ENCODE peak calls at places on chromosomes 13 and 19, in eight cellular contexts. D is A673; Z is endodermal cell; B is neuronal stem cell; K is psoas muscle; I is transverse colon; F is colonic mucosa; X is CD8-positive, alpha-beta memory T cell. M is an unnamed sample.
A peak's percentile ranks its signal among the peaks of the same experiment; 100 is the strongest.

GRCh38 chr19:47112166-47112663 is 1.4 kb downstream of the ZC3H4 start:
- DNase-seq in Z (peak; percentile 91), D (peak; percentile 91), I (peak; percentile 90), B (peak; percentile 72), K (peak; percentile 94), F (peak; percentile 90), X (peak; percentile 81), M (peak; percentile 80)

GRCh38 chr13:29677627-29678026 is 82.1 kb upstream of the SLC7A1 start:
- DNase-seq in K (no peak), X (no peak), F (no peak), Z (no peak), I (no peak), B (no peak), D (no peak), M (no peak)

GRCh38 chr13:83943530-83944279 is 61.4 kb upstream of the SLITRK1 start:
- DNase-seq in Z (no peak), K (no peak), B (no peak), I (no peak), F (no peak), D (peak; percentile 1), X (no peak), M (no peak)

GRCh38 chr13:66835040-66835628 is 395.0 kb downstream of the PCDH9 start:
- DNase-seq in D (peak; percentile 66), F (peak; percentile 34), Z (peak; percentile 53), B (no peak), X (no peak), K (peak; percentile 80), I (peak; percentile 18), M (peak; percentile 92)

GRCh38 chr19:49338023-49338677 is 2.9 kb downstream of the CD37 start:
- DNase-seq in F (no peak), D (no peak), B (no peak), X (no peak), I (no peak), K (no peak), Z (peak; percentile 85), M (no peak)

GRCh38 chr13:48594080-48594815 is 59.5 kb upstream of the CYSLTR2 start:
- DNase-seq in B (no peak), F (no peak), I (no peak), K (no peak), D (no peak), X (no peak), Z (peak; percentile 61), M (no peak)

GRCh38 chr13:36297259-36297599 is 385 bp downstream of the CCDC169 start:
- DNase-seq in F (peak; percentile 18), X (no peak), I (no peak), D (peak; percentile 61), K (no peak), B (no peak), Z (no peak), M (no peak)

GRCh38 chr13:22961835-22962537 is 218.8 kb upstream of the SGCG start:
- DNase-seq in I (no peak), K (no peak), X (no peak), B (no peak), F (no peak), Z (peak; percentile 30), D (no peak), M (no peak)

GRCh38 chr13:50993371-50993770 is 83.8 kb downstream of the RNASEH2B start:
- DNase-seq in K (peak; percentile 23), Z (no peak), D (no peak), F (no peak), X (no peak), B (no peak), I (no peak), M (no peak)

GRCh38 chr19:18939922-18940775 is 868 bp downstream of the HOMER3 start:
- DNase-seq in Z (peak; percentile 81), K (peak; percentile 89), I (peak; percentile 60), X (no peak), B (peak; percentile 80), F (peak; percentile 36), D (peak; percentile 35), M (peak; percentile 42)

GRCh38 chr13:79860757-79861156 is 379.8 kb downstream of the NDFIP2 start:
- DNase-seq in Z (peak; percentile 47), X (no peak), I (no peak), D (no peak), K (no peak), F (peak; percentile 21), B (no peak), M (no peak)

GRCh38 chr19:49216076-49216475 is 58.5 kb downstream of the TRPM4 start:
- DNase-seq in F (no peak), B (no peak), I (no peak), Z (no peak), K (no peak), D (peak; percentile 68), X (no peak), M (no peak)

GRCh38 chr19:20287070-20287469 is 120.1 kb downstream of the ZNF486 start:
- DNase-seq in I (no peak), D (no peak), Z (no peak), B (no peak), X (no peak), F (no peak), K (no peak), M (no peak)

GRCh38 chr13:50226515-50227147 is 211.4 kb downstream of the KCNRG start:
- DNase-seq in Z (no peak), F (no peak), D (no peak), X (no peak), I (no peak), B (no peak), K (no peak), M (no peak)

GRCh38 chr13:80477641-80478443 is 136.9 kb upstream of the SPRY2 start:
- DNase-seq in K (no peak), F (no peak), I (no peak), X (no peak), D (no peak), B (no peak), Z (no peak), M (no peak)

DNA sequence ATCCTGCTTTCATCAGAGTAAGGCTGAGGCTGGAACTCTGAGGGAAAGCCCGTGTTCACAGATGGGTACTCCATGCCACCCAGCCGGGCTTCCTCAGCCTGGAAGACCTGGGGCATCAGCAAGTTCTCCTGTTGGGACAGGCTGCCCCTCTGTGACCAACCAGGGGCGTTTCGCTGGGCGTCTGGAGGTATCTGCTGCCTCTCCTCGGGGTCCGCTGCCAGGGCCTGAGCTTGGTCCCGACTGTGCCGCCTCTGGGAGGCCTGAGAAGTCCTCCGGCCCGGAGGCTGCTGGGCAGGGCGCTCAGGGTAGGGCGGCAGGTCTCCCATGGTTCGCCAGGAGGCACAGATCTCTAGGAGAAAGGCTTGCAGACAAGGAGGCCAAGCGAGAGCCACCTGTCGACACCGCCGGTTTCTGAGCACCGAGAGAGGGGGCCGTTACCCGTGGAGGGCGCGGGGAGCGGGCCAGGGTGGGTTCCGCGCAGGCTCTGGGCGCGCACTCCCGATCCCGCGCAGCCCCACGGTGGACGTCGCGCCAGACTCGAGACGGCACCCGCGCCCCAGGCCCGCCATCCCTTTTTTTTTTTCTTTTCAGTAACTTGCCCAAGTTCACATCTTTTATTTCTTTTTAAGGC is at the start of gene RSPH6A:
- DNase-seq in K (no peak), I (no peak), Z (peak; percentile 82), X (no peak), B (no peak), F (no peak), D (no peak), M (no peak)
- H3K27ac ChIP-seq in K (no peak within 1 kb of the TSS), I (no peak within 1 kb of the TSS), Z (peak within 1 kb of the TSS; percentile 78), X (no peak within 1 kb of the TSS), B (peak within 1 kb of the TSS; percentile 56), F (no peak within 1 kb of the TSS), D (no peak within 1 kb of the TSS), M (no peak within 1 kb of the TSS)

DNA sequence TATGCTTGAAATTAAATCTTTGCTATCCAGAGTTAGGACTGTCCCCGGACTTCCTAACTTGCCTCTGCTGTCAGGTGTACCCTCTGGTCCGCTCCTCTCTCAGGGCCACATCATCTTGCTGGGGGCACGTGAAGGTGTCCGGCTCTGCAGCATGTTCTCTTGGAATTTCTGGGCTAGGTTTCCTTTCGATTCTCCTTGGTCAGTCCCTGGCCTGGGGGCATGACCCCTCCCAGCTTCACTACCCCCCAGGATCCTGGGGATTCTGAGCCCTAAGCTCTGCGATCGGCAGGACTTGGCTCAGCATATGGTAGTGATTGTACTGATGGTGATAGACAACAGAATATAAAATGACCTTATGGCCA is 5.1 kb upstream of the GPI start:
- DNase-seq in Z (no peak), D (no peak), I (no peak), K (no peak), B (no peak), X (no peak), F (no peak), M (no peak)
- H3K4me3 ChIP-seq in Z (peak overlapping the region; percentile 85), D (peak overlapping the region; percentile 40), I (no peak overlapping the region), K (peak overlapping the region; percentile 60), B (no peak overlapping the region), X (peak overlapping the region; percentile 67), F (peak overlapping the region; percentile 33), M (peak overlapping the region; percentile 68)

DNA sequence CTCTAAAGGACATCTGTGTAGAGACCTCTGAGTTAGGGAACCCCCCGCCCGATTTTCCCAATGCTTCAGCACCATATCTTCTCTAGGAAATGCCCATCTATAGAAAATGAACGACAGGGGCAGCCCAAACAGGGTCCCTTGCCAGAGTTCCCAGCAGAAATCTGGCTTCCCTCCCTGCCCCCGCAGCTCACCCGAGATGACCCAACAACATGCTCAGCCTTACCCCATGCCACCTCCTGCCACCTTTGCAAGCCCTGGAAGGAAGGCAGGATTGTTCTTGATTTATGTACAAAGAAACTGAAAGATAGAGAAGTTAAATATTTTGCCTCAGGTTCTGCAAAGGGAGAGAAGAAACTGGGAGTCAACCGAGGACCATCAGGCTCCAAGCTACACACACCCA is 105.6 kb upstream of the UQCRFS1 start:
- DNase-seq in K (no peak), D (no peak), Z (peak; percentile 10), X (no peak), F (no peak), B (no peak), I (no peak), M (no peak)
- H3K27me3 ChIP-seq in K (peaks cover 4% of the 10 kb centered on the region), D (no peaks in the 10 kb centered on the region), Z (no peaks in the 10 kb centered on the region), X (no peaks in the 10 kb centered on the region), F (no peaks in the 10 kb centered on the region), B (peaks cover 17% of the 10 kb centered on the region), I (no peaks in the 10 kb centered on the region), M (no peaks in the 10 kb centered on the region)

GRCh38 chr19:10868872-10869547 is 2.3 kb upstream of the CARM1 start:
- DNase-seq in K (no peak), B (no peak), F (no peak), D (no peak), I (no peak), X (no peak), Z (peak; percentile 42), M (no peak)

GRCh38 chr19:10864538-10864899 is 6.8 kb upstream of the CARM1 start:
- DNase-seq in I (peak; percentile 91), X (peak; percentile 72), Z (peak; percentile 95), F (peak; percentile 92), K (peak; percentile 92), D (peak; percentile 85), B (peak; percentile 73), M (peak; percentile 90)

GRCh38 chr19:10863107-10863700 is 8.1 kb upstream of the CARM1 start:
- DNase-seq in X (no peak), K (no peak), B (no peak), Z (peak; percentile 64), F (no peak), I (no peak), D (no peak), M (no peak)

GRCh38 chr19:10862561-10863106 is 8.7 kb upstream of the CARM1 start:
- DNase-seq in X (no peak), Z (no peak), B (no peak), K (no peak), I (no peak), F (no peak), D (no peak), M (no peak)

DNA sequence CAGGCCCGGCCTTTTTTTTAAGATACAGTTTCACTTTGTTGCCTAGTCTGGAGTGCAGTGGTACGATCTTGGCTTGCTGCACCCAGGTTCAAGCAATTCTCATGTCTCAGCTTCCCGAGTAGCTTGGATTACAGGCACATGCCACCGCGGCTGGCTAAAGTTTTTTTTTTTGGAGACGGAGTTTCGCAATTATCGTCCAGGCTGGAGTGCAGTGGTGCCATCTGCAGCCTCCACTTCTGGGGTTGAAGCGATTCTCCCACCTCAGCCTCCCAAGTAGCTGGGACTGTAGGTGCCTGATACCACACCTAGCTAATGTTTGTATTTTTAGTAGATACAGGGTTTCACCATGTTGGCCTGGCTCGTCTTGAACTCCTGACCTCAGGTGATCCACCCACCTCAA is 4.9 kb upstream of the CARM1 start:
- DNase-seq in F (no peak), K (no peak), I (no peak), X (no peak), Z (no peak), D (no peak), B (no peak), M (no peak)
- H3K27ac ChIP-seq in F (no peak overlapping the region), K (no peak overlapping the region), I (no peak overlapping the region), X (no peak overlapping the region), Z (no peak overlapping the region), D (no peak overlapping the region), B (no peak overlapping the region), M (no peak overlapping the region)

M was measured in dorsolateral prefrontal cortex.